ENCODE peak calls at places on chromosome 9, in nine cellular contexts. G is SJSA1, R is GM23338, F is heart left ventricle, D is ascending aorta, P is tibial artery, V is lower lobe of right lung, M is body of pancreas, T is cardiac muscle cell. L is an unnamed sample. For H3K4me1, the result is how much of the 10 kb centered on the place peaks cover.

GRCh38 chr9:100284247-100284646 is 68.5 kb downstream of the TEX10 start:
- DNase-seq in V (no peak), M (no peak), F (no peak), D (no peak), T (no peak), P (no peak), R (no peak), G (no peak), L (no peak)

GRCh38 chr9:89655047-89655989 is 50.5 kb downstream of the GADD45G start:
- DNase-seq in R (no peak), T (peak), F (no peak), P (no peak), M (peak), D (no peak), G (no peak), V (no peak), L (peak)

GRCh38 chr9:94014845-94015244 is 59.7 kb upstream of the BARX1 start:
- DNase-seq in D (no peak), T (no peak), M (no peak), V (no peak), P (no peak), G (no peak), F (no peak), R (no peak), L (peak)

GRCh38 chr9:130344366-130344765 is 78.8 kb downstream of the HMCN2 start:
- DNase-seq in R (no peak), G (no peak), V (no peak), M (no peak), D (no peak), T (no peak), F (no peak), P (no peak), L (no peak)

GRCh38 chr9:107243757-107244156 is 39.3 kb upstream of the RAD23B start:
- DNase-seq in P (no peak), G (no peak), T (no peak), V (no peak), D (no peak), M (peak), F (no peak), R (no peak), L (no peak)

GRCh38 chr9:114098021-114098659 is 952 bp downstream of the KIF12 start:
- DNase-seq in F (no peak), R (peak), P (no peak), G (no peak), V (peak), M (peak), T (no peak), D (no peak), L (no peak)

GRCh38 chr9:112207451-112207850 is 32.4 kb upstream of the SUSD1 start:
- DNase-seq in M (no peak), P (no peak), T (no peak), V (no peak), D (no peak), F (no peak), G (no peak), R (no peak), L (no peak)

GRCh38 chr9:98906273-98907040 is 37.2 kb upstream of the COL15A1 start:
- DNase-seq in V (no peak), F (peak), T (peak), R (no peak), D (no peak), M (peak), P (no peak), G (no peak), L (no peak)

GRCh38 chr9:116163293-116164055 is 9.9 kb downstream of the PAPPA start:
- DNase-seq in F (no peak), G (no peak), D (no peak), P (no peak), V (no peak), M (no peak), T (no peak), R (peak), L (no peak)

GRCh38 chr9:105188746-105189145 is 55.7 kb upstream of the SLC44A1 start:
- DNase-seq in T (no peak), G (no peak), M (no peak), F (no peak), D (no peak), R (no peak), V (no peak), P (no peak), L (no peak)

GRCh38 chr9:134560654-134561053 is 80.9 kb upstream of the COL5A1 start:
- DNase-seq in F (no peak), T (no peak), P (no peak), D (no peak), R (no peak), M (no peak), V (no peak), G (peak), L (no peak)

GRCh38 chr9:109889456-109889855 is 109.5 kb downstream of the PALM2AKAP2 start:
- DNase-seq in T (no peak), P (no peak), R (no peak), M (no peak), G (no peak), F (no peak), V (no peak), D (no peak), L (no peak)

GRCh38 chr9:97109194-97109811 is 70.4 kb upstream of the CTSV start:
- DNase-seq in T (peak), V (no peak), D (no peak), G (no peak), R (peak), P (no peak), M (peak), F (peak), L (no peak)

GRCh38 chr9:112168197-112168596 is 6.9 kb downstream of the SUSD1 start:
- DNase-seq in M (no peak), R (no peak), V (no peak), T (no peak), G (no peak), P (no peak), D (no peak), F (no peak), L (no peak)

GRCh38 chr9:121222524-121223171 is 21.0 kb upstream of the RAB14 start:
- DNase-seq in F (no peak), V (no peak), T (peak), G (no peak), P (no peak), R (peak), M (peak), D (no peak), L (no peak)

GRCh38 chr9:91536211-91536691 is 112.6 kb upstream of the NFIL3 start:
- DNase-seq in V (no peak), G (peak), M (no peak), R (no peak), D (no peak), T (no peak), F (no peak), P (no peak), L (no peak)

GRCh38 chr9:78314953-78315870 is 18.3 kb downstream of the PSAT1 start:
- DNase-seq in D (no peak), V (no peak), R (no peak), F (no peak), P (no peak), G (no peak), T (peak), M (peak), L (no peak)

GRCh38 chr9:96450613-96451544 is 910 bp downstream of the HABP4 start:
- DNase-seq in P (peak), V (no peak), T (no peak), G (peak), M (peak), F (no peak), R (peak), D (no peak), L (peak)

GRCh38 chr9:125537442-125538091 is 169.4 kb downstream of the MAPKAP1 start:
- DNase-seq in G (no peak), M (peak), T (no peak), F (no peak), V (no peak), D (no peak), P (no peak), R (no peak), L (no peak)

GRCh38 chr9:21102311-21102710 is 24.6 kb upstream of the IFNB1 start:
- DNase-seq in V (no peak), P (no peak), D (no peak), F (no peak), M (no peak), T (no peak), G (no peak), R (no peak), L (no peak)

GRCh38 chr9:30075022-30075421 is 2309.4 kb upstream of the ACO1 start:
- DNase-seq in F (no peak), G (no peak), D (no peak), M (no peak), T (no peak), V (no peak), R (peak), P (no peak), L (no peak)

GRCh38 chr9:91101598-91102168 is 260.0 kb downstream of the AUH start:
- DNase-seq in D (no peak), F (no peak), G (no peak), V (no peak), R (peak), P (no peak), M (peak), T (no peak), L (no peak)

GRCh38 chr9:33287087-33287490 is 3.2 kb upstream of the NFX1 start:
- DNase-seq in D (no peak), G (peak), M (peak), V (no peak), F (peak), T (peak), P (peak), R (peak), L (no peak)

GRCh38 chr9:73148447-73148937 is 3.2 kb upstream of the ANXA1 start:
- DNase-seq in D (no peak), F (no peak), M (no peak), R (no peak), V (no peak), T (no peak), G (no peak), P (no peak), L (no peak)
- H3K27ac ChIP-seq in D (peak), F (peak), M (no peak), R (no peak), V (peak), T (no peak), G (peak), P (peak), L (peak)

GRCh38 chr9:137590123-137590468 is 216 bp downstream of the ZMYND19 start:
- DNase-seq in D (no peak), R (peak), G (no peak), F (no peak), P (no peak), M (no peak), V (no peak), T (no peak), L (no peak)

GRCh38 chr9:137588311-137588710 is 2.0 kb downstream of the ZMYND19 start:
- DNase-seq in D (no peak), V (no peak), F (no peak), P (no peak), T (no peak), M (no peak), G (no peak), R (no peak), L (no peak)

GRCh38 chr9:137588891-137589290 is 1.4 kb downstream of the ZMYND19 start:
- DNase-seq in G (no peak), V (no peak), M (no peak), P (no peak), T (no peak), D (no peak), F (no peak), R (no peak), L (no peak)

GRCh38 chr9:137590469-137591383 is at the start of gene ZMYND19:
- DNase-seq in D (peak), T (peak), P (peak), R (peak), G (peak), F (peak), V (peak), M (peak), L (peak)

DNA sequence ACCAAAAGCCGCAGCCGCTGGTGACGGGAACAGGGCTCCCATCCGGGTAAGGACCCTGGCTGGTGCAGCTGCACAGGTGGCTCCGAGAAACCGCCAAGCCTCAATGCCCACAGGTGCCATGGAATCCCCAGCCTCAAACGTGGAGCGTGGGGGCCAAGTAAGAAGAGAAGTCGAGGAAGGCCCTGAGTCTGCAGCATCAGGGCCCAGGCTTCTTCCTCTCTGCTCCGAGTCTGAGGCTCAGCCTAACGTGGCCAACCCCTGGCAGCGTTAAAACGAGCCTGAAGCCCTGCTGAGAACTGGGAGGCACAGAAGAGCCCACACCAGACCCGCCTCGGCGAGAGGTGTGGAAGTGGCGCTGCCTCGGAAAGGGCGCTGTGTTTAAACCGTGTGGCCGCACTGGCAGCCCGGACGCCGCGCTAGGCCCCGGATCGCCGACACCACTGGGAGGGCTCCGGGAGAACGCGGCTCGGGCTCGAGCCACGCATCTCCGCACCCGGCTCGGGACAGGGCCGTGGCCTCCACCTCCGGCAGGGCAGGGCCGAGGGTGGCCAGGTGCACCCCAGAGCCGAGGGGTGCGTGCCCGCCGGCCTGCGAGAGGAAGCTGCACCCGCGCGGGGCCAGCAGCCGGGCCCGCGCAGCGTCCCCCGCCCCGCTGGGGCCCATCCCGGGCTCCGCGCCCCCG is 730 bp downstream of the ZMYND19 start:
- DNase-seq in F (no peak), T (peak), R (peak), G (no peak), P (no peak), V (peak), M (peak), D (no peak), L (peak)
- H3K4me1 ChIP-seq in F (under half), T (under half), R (under half), G (under half), P (under half), V (under half), M (under half), D (under half), L (under half)

GRCh38 chr9:14992516-14992915 is 82.3 kb upstream of the FREM1 start:
- DNase-seq in P (no peak), G (no peak), R (no peak), V (no peak), D (no peak), T (no peak), F (no peak), M (no peak), L (no peak)

GRCh38 chr9:14989811-14990210 is 79.6 kb upstream of the FREM1 start:
- DNase-seq in P (no peak), V (no peak), G (no peak), R (no peak), T (no peak), F (no peak), M (no peak), D (no peak), L (no peak)

GRCh38 chr9:14993891-14994554 is 83.8 kb upstream of the FREM1 start:
- DNase-seq in D (no peak), G (no peak), V (no peak), P (no peak), R (peak), T (peak), M (no peak), F (no peak), L (no peak)

GRCh38 chr9:14993061-14993800 is 83.0 kb upstream of the FREM1 start:
- DNase-seq in P (peak), T (peak), G (peak), F (peak), D (no peak), M (peak), V (peak), R (peak), L (peak)

DNA sequence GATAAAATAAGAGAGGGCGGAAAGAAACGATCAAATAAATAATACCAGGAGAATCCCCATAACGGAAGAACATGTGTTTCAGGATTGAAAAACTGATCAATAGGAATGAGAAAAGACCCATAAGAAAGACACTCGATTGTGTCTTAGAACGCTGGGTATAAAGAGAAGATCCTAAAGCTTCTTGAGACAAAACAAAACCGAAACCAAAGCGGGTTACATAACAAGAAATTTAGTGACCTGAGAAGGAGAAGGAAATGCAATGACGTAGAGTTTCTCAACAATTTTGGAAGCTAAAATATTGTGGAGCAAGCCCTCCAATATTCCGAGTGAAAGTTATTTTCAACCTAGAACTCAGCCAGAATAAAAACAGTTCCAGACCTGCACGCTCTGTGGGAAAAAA is 81.8 kb upstream of the FREM1 start:
- DNase-seq in V (no peak), R (no peak), F (no peak), M (no peak), P (no peak), D (no peak), T (no peak), G (no peak), L (no peak)
- H3K4me3 ChIP-seq in V (no peak), R (peak), F (no peak), M (no peak), P (no peak), D (no peak), T (no peak), G (no peak), L (no peak)

GRCh38 chr9:127148014-127148413 is 25.6 kb upstream of the ANGPTL2 start:
- DNase-seq in P (no peak), G (no peak), R (no peak), D (no peak), V (no peak), M (no peak), F (no peak), T (no peak), L (no peak)

GRCh38 chr9:127142291-127142690 is 19.9 kb upstream of the ANGPTL2 start:
- DNase-seq in T (no peak), R (peak), D (no peak), P (no peak), M (no peak), V (no peak), G (no peak), F (no peak), L (no peak)

GRCh38 chr9:127142931-127143464 is 20.6 kb upstream of the ANGPTL2 start:
- DNase-seq in M (no peak), V (no peak), T (no peak), P (no peak), R (no peak), D (no peak), G (no peak), F (no peak), L (no peak)

GRCh38 chr9:127143920-127144465 is 21.6 kb upstream of the ANGPTL2 start:
- DNase-seq in F (no peak), M (no peak), P (no peak), R (no peak), G (no peak), T (no peak), D (no peak), V (no peak), L (no peak)

DNA sequence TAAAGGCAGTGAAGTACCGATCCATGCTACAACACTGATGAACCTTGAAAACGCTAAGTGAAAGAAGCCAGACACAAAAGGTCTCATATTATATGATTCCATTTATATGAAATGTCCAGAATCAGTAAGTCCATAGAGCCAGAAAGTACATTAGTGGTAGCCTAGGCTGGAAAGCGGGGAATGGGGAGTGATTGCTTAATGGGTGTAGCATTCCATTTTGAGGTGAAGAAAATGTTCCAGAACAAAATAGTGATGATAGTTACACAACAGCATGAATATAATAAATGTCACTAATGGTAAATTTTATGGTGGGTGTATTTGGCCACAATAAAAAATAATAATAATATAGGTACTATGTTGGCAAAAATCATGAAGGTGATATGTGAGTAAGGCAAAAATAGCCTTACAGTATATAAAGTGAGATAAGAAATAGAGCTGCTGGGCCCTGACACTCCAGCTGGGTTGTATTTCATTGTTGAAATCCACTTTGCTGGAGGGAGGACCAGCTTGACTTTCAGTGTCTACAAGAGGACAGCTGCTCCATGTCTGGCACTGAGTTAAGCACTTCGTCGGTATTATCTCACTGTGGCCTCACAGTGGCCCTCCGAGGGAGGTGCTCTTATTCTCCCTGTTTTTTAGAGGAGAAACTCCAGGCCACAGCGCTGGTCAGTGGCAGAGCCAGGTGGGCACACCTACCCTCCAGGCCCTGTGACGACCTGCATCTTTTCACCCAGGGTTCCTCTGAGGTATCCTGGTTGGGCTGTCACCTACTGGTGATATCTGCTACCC is 22.4 kb upstream of the ANGPTL2 start:
- DNase-seq in V (no peak), M (no peak), R (no peak), P (no peak), T (peak), F (peak), D (no peak), G (peak), L (no peak)
- H3K27ac ChIP-seq in V (no peak), M (no peak), R (no peak), P (no peak), T (no peak), F (peak), D (no peak), G (no peak), L (no peak)

GRCh38 chr9:86987900-86988299 is 40.6 kb upstream of the GAS1 start:
- DNase-seq in G (no peak), V (no peak), R (no peak), M (no peak), P (no peak), F (no peak), T (no peak), D (no peak), L (no peak)
- H3K4me1 ChIP-seq in G (under half), V (under half), R (under half), M (under half), P (under half), F (under half), T (under half), D (under half), L (under half)

GRCh38 chr9:23822331-23823169 is 3.5 kb downstream of the ELAVL2 start:
- DNase-seq in P (no peak), F (no peak), V (no peak), G (no peak), D (no peak), M (no peak), T (no peak), R (peak), L (peak)
- H3K4me3 ChIP-seq in P (no peak), F (no peak), V (no peak), G (no peak), D (no peak), M (no peak), T (peak), R (peak), L (no peak)

GRCh38 chr9:137030006-137030405 is 1.9 kb downstream of the FUT7 start:
- DNase-seq in G (no peak), M (no peak), V (no peak), F (no peak), D (no peak), T (no peak), P (no peak), R (no peak), L (no peak)
- H3K27ac ChIP-seq in G (no peak), M (no peak), V (peak), F (no peak), D (no peak), T (no peak), P (no peak), R (no peak), L (peak)

DNA sequence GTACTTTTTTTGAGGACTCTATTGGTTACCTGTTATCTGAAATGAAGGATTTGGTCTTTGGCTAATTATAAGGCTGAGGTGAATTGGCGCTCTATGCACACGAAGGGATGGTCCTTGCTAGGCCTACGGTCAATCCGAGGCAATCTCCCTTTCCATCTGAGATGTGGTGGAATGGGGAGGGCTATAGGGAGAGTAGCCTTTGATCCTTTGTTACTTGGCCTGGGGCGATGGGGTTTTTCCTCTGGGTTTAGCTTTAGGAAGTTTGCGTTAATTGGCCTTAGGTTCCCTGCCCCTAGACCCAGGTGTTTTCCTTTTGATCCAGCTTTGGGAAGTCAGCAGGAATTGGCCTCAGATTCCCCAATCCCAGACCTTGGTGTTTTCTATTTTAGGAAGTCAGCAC is 102.1 kb upstream of the C9orf72 start:
- DNase-seq in F (no peak), D (no peak), G (no peak), R (no peak), T (no peak), M (no peak), P (no peak), V (no peak), L (no peak)
- H3K4me1 ChIP-seq in F (under half), D (under half), G (under half), R (under half), T (under half), M (under half), P (under half), V (under half), L (under half)